ENCODE peak calls at places on chromosomes 4 and X, in four cellular contexts. R is HepG2; M is activated naive CD8-positive, alpha-beta T cell treated with anti-CD3 and anti-CD28 coated beads for 36 hours; B is HuH-7. E is an unnamed sample.

GRCh38 chr4:67542076-67542475 is 3.2 kb downstream of the CENPC start:
- DNase-seq in B (no peak), M (no peak), R (no peak), E (no peak)

GRCh38 chr4:29263011-29263410 is 1457.2 kb upstream of the PCDH7 start:
- DNase-seq in M (no peak), B (no peak), R (no peak), E (no peak)

GRCh38 chrX:19625612-19626011 is 110.3 kb upstream of the MAP3K15 start:
- DNase-seq in B (no peak), R (no peak), M (peak), E (no peak)

GRCh38 chr4:132646186-132646585 is 502.9 kb upstream of the PCDH10 start:
- DNase-seq in M (no peak), R (no peak), B (no peak), E (no peak)

GRCh38 chrX:140040397-140040796 is 75.1 kb upstream of the CXorf66 start:
- DNase-seq in B (no peak), M (no peak), R (no peak), E (no peak)

GRCh38 chr4:24477919-24478318 is 106.4 kb downstream of the DHX15 start:
- DNase-seq in B (no peak), M (no peak), R (no peak), E (no peak)

GRCh38 chr4:56662782-56663468 is 18.2 kb downstream of the HOPX start:
- DNase-seq in B (no peak), R (no peak), M (no peak), E (no peak)

GRCh38 chr4:169270810-169271691 is at the start of gene SH3RF1:
- DNase-seq in B (peak), R (peak), M (peak), E (peak)

GRCh38 chr4:53747401-53747800 is 156.1 kb upstream of the LNX1 start:
- DNase-seq in R (no peak), M (no peak), B (no peak), E (no peak)

GRCh38 chr4:102705391-102705935 is 55.3 kb downstream of the MANBA start:
- DNase-seq in B (no peak), R (no peak), M (no peak), E (no peak)

GRCh38 chr4:15562114-15562513 is 92.4 kb downstream of the CC2D2A start:
- DNase-seq in B (no peak), M (no peak), R (no peak), E (peak)

GRCh38 chrX:103941201-103941975 is 21.0 kb upstream of the TMSB15B start:
- DNase-seq in R (no peak), B (peak), M (no peak), E (peak)

GRCh38 chr4:8858188-8858924 is 13.3 kb downstream of the HMX1 start:
- DNase-seq in M (no peak), R (no peak), B (no peak), E (no peak)

GRCh38 chr4:90419124-90419711 is 292.0 kb downstream of the CCSER1 start:
- DNase-seq in R (peak), M (no peak), B (peak), E (peak)

GRCh38 chrX:69024287-69024686 is 141.0 kb downstream of the PJA1 start:
- DNase-seq in M (no peak), R (no peak), B (no peak), E (no peak)

GRCh38 chr4:38574559-38575333 is 89.3 kb upstream of the KLF3 start:
- DNase-seq in R (no peak), M (no peak), B (no peak), E (peak)

GRCh38 chrX:1534321-1535168 is 2.4 kb downstream of the P2RY8 start:
- DNase-seq in R (no peak), M (peak), B (no peak), E (no peak)

GRCh38 chr4:110629780-110630500 is 7.1 kb upstream of the PITX2 start:
- DNase-seq in M (no peak), B (no peak), R (no peak), E (no peak)

GRCh38 chrX:2572740-2573139 is 72.0 kb upstream of the DHRSX start:
- DNase-seq in B (no peak), R (peak), M (no peak), E (no peak)

GRCh38 chrX:30875957-30876356 is 13.1 kb downstream of the TAB3 start:
- DNase-seq in R (peak), B (no peak), M (no peak), E (no peak)

GRCh38 chrX:102627640-102628039 is 23.6 kb upstream of the GPRASP1 start:
- DNase-seq in B (no peak), M (peak), R (no peak), E (no peak)

GRCh38 chr4:180898305-180898704 is 1344.9 kb upstream of the TENM3 start:
- DNase-seq in B (no peak), M (no peak), R (no peak), E (no peak)

GRCh38 chrX:111182938-111183337 is 86.9 kb downstream of the PAK3 start:
- DNase-seq in B (no peak), M (no peak), R (no peak), E (no peak)

GRCh38 chrX:110045421-110045820 is 42.5 kb downstream of the TMEM164 start:
- DNase-seq in R (no peak), B (no peak), M (no peak), E (no peak)

GRCh38 chr4:176137626-176138025 is 57.8 kb downstream of the SPATA4 start:
- DNase-seq in B (no peak), R (no peak), M (no peak), E (no peak)

GRCh38 chr4:21948347-21949072 is at the start of gene KCNIP4:
- DNase-seq in R (no peak), B (peak), M (peak), E (no peak)

GRCh38 chrX:51144828-51145442 is 187.7 kb upstream of the NUDT10 start:
- DNase-seq in B (peak), M (no peak), R (peak), E (peak)

GRCh38 chr4:108902769-108903168 is 139.9 kb upstream of the ETNPPL start:
- DNase-seq in B (no peak), M (no peak), R (no peak), E (no peak)

GRCh38 chr4:26860157-26860921 is at the start of gene STIM2:
- DNase-seq in M (peak), R (peak), B (peak), E (peak)

GRCh38 chrX:87571965-87572364 is 54.4 kb downstream of the KLHL4 start:
- DNase-seq in B (no peak), R (no peak), M (no peak), E (no peak)

GRCh38 chrX:114508836-114509235 is 75.0 kb upstream of the HTR2C start:
- DNase-seq in M (no peak), B (no peak), R (no peak), E (no peak)

GRCh38 chr4:56731857-56732256 is 50.8 kb upstream of the HOPX start:
- DNase-seq in M (no peak), R (no peak), B (peak), E (no peak)

GRCh38 chrX:69216911-69217310 is 51.7 kb upstream of the PJA1 start:
- DNase-seq in R (no peak), M (no peak), B (no peak), E (no peak)

GRCh38 chr4:76850010-76850441 is 47.9 kb downstream of the SOWAHB start:
- DNase-seq in B (no peak), R (peak), M (no peak), E (no peak)

GRCh38 chr4:84159767-84160166 is 339.3 kb downstream of the NKX6-1 start:
- DNase-seq in B (peak), M (no peak), R (peak), E (no peak)

GRCh38 chrX:142036111-142036510 is 132.4 kb downstream of the MAGEC1 start:
- DNase-seq in M (no peak), R (no peak), B (no peak), E (no peak)

GRCh38 chr4:139015948-139016451 is 419 bp downstream of the NOCT start:
- DNase-seq in M (no peak), R (peak), B (no peak), E (peak)

GRCh38 chr4:182679531-182679930 is 237.7 kb downstream of the DCTD start:
- DNase-seq in B (no peak), M (no peak), R (no peak), E (no peak)